ENCODE peak calls at places on chromosomes 5 and 9, in five cellular contexts. V, O, M, K and D are unnamed samples.

GRCh38 chr9:114612272-114612923 is 1.3 kb downstream of the TMEM268 start:
- DNase-seq in V (no peak), O (no peak), M (no peak), K (no peak), D (no peak)

GRCh38 chr5:125408582-125409069 is 662.2 kb upstream of the ZNF608 start:
- DNase-seq in V (peak; percentile 88), O (no peak), M (peak; percentile 59), K (no peak), D (peak; percentile 10)

GRCh38 chr9:108180511-108180910 is 675.3 kb downstream of the ACTL7B start:
- DNase-seq in V (no peak), O (no peak), M (no peak), K (no peak), D (no peak)

GRCh38 chr9:122020398-122020797 is 72.7 kb downstream of the TTLL11 start:
- DNase-seq in V (peak; percentile 37), O (no peak), M (no peak), K (no peak), D (no peak)

GRCh38 chr5:17316973-17317459 is 99.6 kb downstream of the BASP1 start:
- DNase-seq in V (peak; percentile 23), O (no peak), M (no peak), K (no peak), D (no peak)

GRCh38 chr5:120988970-120989369 is 524.9 kb downstream of the PRR16 start:
- DNase-seq in V (no peak), O (no peak), M (no peak), K (no peak), D (no peak)

GRCh38 chr9:94150890-94151660 is 66.8 kb downstream of the PTPDC1 start:
- DNase-seq in V (no peak), O (no peak), M (no peak), K (no peak), D (no peak)

GRCh38 chr5:6029811-6030271 is 348.5 kb downstream of the MED10 start:
- DNase-seq in V (no peak), O (no peak), M (no peak), K (no peak), D (no peak)

GRCh38 chr9:129549139-129549538 is 71.8 kb downstream of the C9orf50 start:
- DNase-seq in V (no peak), O (no peak), M (no peak), K (no peak), D (no peak)

GRCh38 chr9:137671196-137671538 is 52.4 kb downstream of the EHMT1 start:
- DNase-seq in V (no peak), O (no peak), M (no peak), K (no peak), D (no peak)

GRCh38 chr5:179267671-179268071 is 77.6 kb downstream of the ADAMTS2 start:
- DNase-seq in V (no peak), O (no peak), M (peak; percentile 37), K (peak; percentile 70), D (no peak)

GRCh38 chr9:1222511-1222910 is 172.4 kb downstream of the DMRT2 start:
- DNase-seq in V (peak; percentile 76), O (no peak), M (no peak), K (no peak), D (no peak)

GRCh38 chr5:148011407-148012124 is 52.2 kb upstream of the SPINK5 start:
- DNase-seq in V (peak; percentile 9), O (no peak), M (no peak), K (no peak), D (no peak)

GRCh38 chr9:127698985-127699670 is 7.7 kb upstream of the CFAP157 start:
- DNase-seq in V (peak; percentile 92), O (peak; percentile 97), M (peak; percentile 96), K (peak; percentile 96), D (peak; percentile 97)

GRCh38 chr5:118606940-118607339 is 381.4 kb downstream of the DTWD2 start:
- DNase-seq in V (no peak), O (no peak), M (no peak), K (no peak), D (no peak)

GRCh38 chr5:127002390-127002789 is 28.0 kb downstream of the MARCHF3 start:
- DNase-seq in V (peak; percentile 34), O (no peak), M (no peak), K (no peak), D (no peak)

GRCh38 chr5:55855509-55855908 is 4.4 kb downstream of the IL31RA start:
- DNase-seq in V (peak; percentile 16), O (no peak), M (no peak), K (no peak), D (no peak)

GRCh38 chr5:120396186-120396585 is 67.9 kb upstream of the PRR16 start:
- DNase-seq in V (peak; percentile 74), O (no peak), M (no peak), K (no peak), D (no peak)

GRCh38 chr5:170745481-170746061 is 38.0 kb upstream of the GABRP start:
- DNase-seq in V (peak; percentile 12), O (peak; percentile 69), M (no peak), K (no peak), D (no peak)

GRCh38 chr9:93646640-93647178 is 70.3 kb downstream of the PHF2 start:
- DNase-seq in V (no peak), O (no peak), M (peak; percentile 34), K (peak; percentile 56), D (peak; percentile 2)

GRCh38 chr5:22567983-22568382 is 285.2 kb downstream of the CDH12 start:
- DNase-seq in V (peak; percentile 56), O (no peak), M (no peak), K (no peak), D (no peak)

GRCh38 chr5:9546973-9547947 is 1.4 kb upstream of the SEMA5A start:
- DNase-seq in V (peak; percentile 62), O (no peak), M (no peak), K (no peak), D (peak; percentile 20)

GRCh38 chr9:35845824-35846771 is 17.1 kb downstream of the TMEM8B start:
- DNase-seq in V (no peak), O (no peak), M (no peak), K (peak; percentile 82), D (peak; percentile 46)
- H3K27ac ChIP-seq in V (no peak overlapping the region), O (peak overlapping the region; percentile 34), M (no peak overlapping the region), K (peak overlapping the region; percentile 43), D (no peak overlapping the region)

DNA sequence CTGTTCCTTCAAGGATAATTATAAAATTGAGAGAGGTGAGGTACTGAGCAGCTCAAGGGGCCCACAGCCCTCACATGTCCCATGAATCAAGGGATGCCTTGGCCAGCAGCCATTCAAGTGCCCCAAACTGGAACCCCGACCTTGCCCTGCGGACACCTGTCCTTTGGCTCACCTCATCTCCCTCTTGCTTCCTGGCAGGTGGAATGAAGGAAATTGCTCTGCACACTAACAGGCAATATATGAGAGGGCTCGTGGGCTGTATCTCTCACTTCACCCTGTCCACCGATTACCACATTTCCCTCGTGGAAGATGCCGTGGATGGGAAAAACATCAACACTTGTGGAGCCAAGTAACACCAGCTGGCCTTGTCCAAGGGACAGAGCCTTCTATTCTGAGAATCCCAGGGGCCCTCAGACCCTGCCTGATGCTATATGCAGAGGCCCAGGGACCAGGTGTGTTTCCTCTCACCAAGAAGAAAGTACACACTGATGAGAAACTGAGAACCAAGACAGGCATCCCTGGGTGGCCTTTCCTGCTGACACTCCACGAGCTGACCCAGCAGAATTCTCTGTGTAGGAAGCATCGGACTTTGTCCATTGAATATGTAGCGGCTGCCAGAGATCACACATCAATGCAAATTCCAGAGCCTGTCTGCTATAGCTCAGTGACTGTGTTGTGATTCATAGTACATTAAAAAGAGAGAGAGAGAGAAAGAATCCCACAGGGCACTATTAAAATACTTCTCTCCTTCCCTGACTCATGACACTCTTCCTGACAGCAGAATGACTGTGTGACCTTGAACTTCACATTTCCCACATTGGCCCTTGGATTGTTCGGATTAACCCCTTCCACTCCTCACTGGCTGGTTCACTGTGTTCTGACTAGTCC is 92.6 kb downstream of the LIFR start:
- DNase-seq in V (peak; percentile 93), O (no peak), M (no peak), K (no peak), D (peak; percentile 50)
- TF ChIP-seq POLR2A in V (no peak), O (no peak), M (no peak), K (no peak), D (no peak)

DNA sequence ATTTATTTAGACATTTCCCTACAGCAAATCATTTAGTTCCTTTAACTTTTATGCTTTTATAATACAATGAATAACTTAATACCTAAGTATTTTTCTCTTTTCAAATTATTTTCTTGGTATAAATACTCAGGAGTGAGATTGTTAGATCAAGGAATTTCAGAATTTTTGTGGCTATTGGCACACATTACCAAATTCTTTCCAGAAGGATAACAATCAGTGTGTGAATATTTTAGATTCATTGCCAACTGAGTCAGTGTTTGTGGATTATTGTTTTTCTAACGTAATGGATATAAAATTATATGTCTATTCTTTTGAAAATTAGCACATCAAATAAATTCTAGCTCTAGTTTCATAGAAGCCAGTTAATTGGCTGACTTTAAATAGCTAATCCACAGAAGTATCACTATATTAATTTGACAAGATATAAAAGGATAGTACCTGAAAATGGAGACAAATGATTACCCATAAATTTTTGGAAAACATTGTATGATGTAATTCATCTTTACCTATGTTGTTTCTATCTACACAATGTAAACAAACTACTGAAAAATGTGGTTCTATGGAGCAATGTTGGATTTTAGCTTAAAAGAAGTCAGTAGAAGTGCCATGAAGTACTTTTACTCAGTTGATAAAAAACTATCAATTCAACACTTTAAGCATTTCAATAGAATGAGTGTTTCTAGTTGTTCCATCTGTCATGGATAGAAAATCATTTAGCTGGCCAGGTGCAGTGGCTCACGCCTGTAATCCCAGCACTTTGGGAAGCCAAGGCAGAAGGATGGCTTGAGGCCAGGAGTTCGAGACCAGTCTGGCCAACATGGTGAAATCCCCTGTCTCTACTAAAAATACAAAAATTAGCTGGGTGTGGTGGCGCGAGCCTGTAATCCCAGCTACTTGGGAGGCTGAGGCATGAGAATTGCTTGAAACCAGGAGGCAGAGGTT is 185.1 kb downstream of the ADAMTSL1 start:
- DNase-seq in V (peak; percentile 64), O (no peak), M (no peak), K (no peak), D (no peak)
- H3K27ac ChIP-seq in V (no peak overlapping the region), O (no peak overlapping the region), M (no peak overlapping the region), K (no peak overlapping the region), D (no peak overlapping the region)

GRCh38 chr9:134687556-134687955 is 46.0 kb downstream of the COL5A1 start:
- DNase-seq in V (no peak), O (no peak), M (no peak), K (peak; percentile 58), D (no peak)

GRCh38 chr9:134688231-134688630 is 46.6 kb downstream of the COL5A1 start:
- DNase-seq in V (no peak), O (no peak), M (no peak), K (peak; percentile 52), D (no peak)

GRCh38 chr9:134689320-134690181 is 47.9 kb downstream of the COL5A1 start:
- DNase-seq in V (peak; percentile 49), O (peak; percentile 47), M (peak; percentile 70), K (peak; percentile 84), D (peak; percentile 82)

GRCh38 chr9:134690301-134690751 is 48.7 kb downstream of the COL5A1 start:
- DNase-seq in V (no peak), O (no peak), M (no peak), K (no peak), D (no peak)

DNA sequence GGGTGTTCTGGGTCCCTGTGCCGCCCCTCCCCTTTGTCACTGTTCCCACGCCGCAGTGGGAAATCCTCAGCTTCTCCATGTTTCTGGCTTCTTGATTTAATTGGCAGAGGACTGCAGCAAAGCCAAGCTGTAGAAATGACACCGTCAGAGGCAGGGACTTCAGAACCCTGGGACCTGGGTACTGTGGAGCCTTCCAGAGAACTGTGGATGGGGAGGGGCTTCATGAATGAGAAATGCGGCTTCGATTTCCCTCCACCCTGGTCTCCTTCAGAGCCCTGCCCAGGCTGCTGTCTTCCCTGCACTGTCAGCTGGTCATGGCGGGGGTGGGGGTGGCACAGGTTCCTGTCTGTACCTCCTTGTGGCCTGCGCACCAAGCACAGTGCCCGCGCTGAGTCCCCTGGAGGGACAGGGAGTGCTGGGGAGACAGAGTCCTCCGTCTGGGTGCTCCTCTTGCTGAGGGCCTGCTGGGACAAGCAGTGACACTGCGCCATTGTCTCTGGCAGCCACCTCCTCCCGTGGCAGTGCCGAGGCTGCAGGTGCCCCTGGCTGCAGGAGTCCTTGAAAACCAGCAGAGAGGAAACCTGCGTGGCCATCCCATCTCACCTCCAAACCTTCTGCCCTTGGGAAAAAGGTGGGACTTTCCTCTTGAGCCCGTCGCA is 47.2 kb downstream of the COL5A1 start:
- DNase-seq in V (no peak), O (no peak), M (no peak), K (peak; percentile 71), D (no peak)
- TF ChIP-seq POLR2A in V (no peak), O (no peak), M (no peak), K (no peak), D (no peak)